ENCODE peak calls at places on chromosomes 12 and 14, in seven cellular contexts. T, I, U, J, E, D and X are unnamed samples.
A peak's percentile ranks its signal among the peaks of the same experiment; 100 is the strongest.

GRCh38 chr12:132153501-132154340 is 9.5 kb downstream of the NOC4L start:
- DNase-seq in U (peak; percentile 64), E (peak; percentile 95), J (peak; percentile 82), D (no peak), T (no peak), I (peak; percentile 93), X (peak; percentile 72)

GRCh38 chr12:51823875-51824565 is 24.5 kb downstream of the FIGNL2 start:
- DNase-seq in T (no peak), D (peak; percentile 59), I (peak; percentile 86), E (peak; percentile 66), J (peak; percentile 85), U (peak; percentile 69), X (peak; percentile 42)

GRCh38 chr14:68906439-68906838 is 72.7 kb downstream of the ACTN1 start:
- DNase-seq in U (no peak), T (no peak), I (no peak), J (no peak), E (no peak), D (no peak), X (no peak)

GRCh38 chr12:51924551-51925399 is 17.5 kb downstream of the ACVRL1 start:
- DNase-seq in U (no peak), J (no peak), I (no peak), E (no peak), D (no peak), T (no peak), X (no peak)

GRCh38 chr12:28884861-28885260 is 264.2 kb upstream of the FAR2 start:
- DNase-seq in E (peak; percentile 3), I (no peak), U (no peak), T (no peak), D (no peak), J (no peak), X (no peak)

GRCh38 chr12:53483225-53483978 is 15.9 kb downstream of the MAP3K12 start:
- DNase-seq in I (peak; percentile 37), J (no peak), T (no peak), D (no peak), E (no peak), U (no peak), X (no peak)

GRCh38 chr12:55996715-55997534 is at the start of gene SUOX:
- DNase-seq in E (peak; percentile 96), U (peak; percentile 98), T (peak; percentile 87), D (peak; percentile 93), J (peak; percentile 96), I (peak; percentile 99), X (peak; percentile 88)

GRCh38 chr12:31491819-31492598 is 98.9 kb downstream of the DENND5B start:
- DNase-seq in U (no peak), E (no peak), T (peak; percentile 77), D (peak; percentile 93), I (peak; percentile 31), J (peak; percentile 77), X (no peak)

GRCh38 chr12:32533971-32534590 is 134.7 kb downstream of the FGD4 start:
- DNase-seq in U (peak; percentile 4), D (peak; percentile 1), E (peak; percentile 36), T (peak; percentile 5), J (peak; percentile 84), I (peak; percentile 52), X (peak; percentile 66)

GRCh38 chr14:36279306-36280244 is 40.9 kb downstream of the MBIP start:
- DNase-seq in E (no peak), D (no peak), U (no peak), I (peak; percentile 68), T (no peak), J (no peak), X (no peak)

GRCh38 chr12:3336606-3337311 is 154.2 kb upstream of the PRMT8 start:
- DNase-seq in D (peak; percentile 86), E (peak; percentile 50), J (no peak), U (no peak), T (no peak), I (no peak), X (no peak)

GRCh38 chr12:47249719-47250506 is 170.2 kb upstream of the AMIGO2 start:
- DNase-seq in U (peak; percentile 88), J (peak; percentile 49), I (no peak), T (no peak), D (no peak), E (no peak), X (no peak)

GRCh38 chr14:99703381-99703780 is 19.3 kb downstream of the CYP46A1 start:
- DNase-seq in D (no peak), E (no peak), U (no peak), I (no peak), T (no peak), J (no peak), X (no peak)

GRCh38 chr12:80056845-80057244 is 42.5 kb upstream of the OTOGL start:
- DNase-seq in E (no peak), J (no peak), D (no peak), T (no peak), I (no peak), U (no peak), X (no peak)

GRCh38 chr12:48973992-48974673 is 2.6 kb upstream of the WNT10B start:
- DNase-seq in I (peak; percentile 81), U (peak; percentile 72), E (peak; percentile 81), J (peak; percentile 56), D (no peak), T (no peak), X (no peak)

GRCh38 chr12:78447373-78447772 is 417.2 kb upstream of the SYT1 start:
- DNase-seq in E (no peak), J (no peak), I (peak; percentile 16), D (no peak), T (no peak), U (no peak), X (no peak)

GRCh38 chr12:54011665-54012532 is 3.1 kb downstream of the HOXC8 start:
- DNase-seq in T (no peak), U (peak; percentile 55), D (no peak), E (no peak), I (peak; percentile 75), J (no peak), X (no peak)

GRCh38 chr12:99066726-99067125 is 421.6 kb downstream of the APAF1 start:
- DNase-seq in I (no peak), E (no peak), U (no peak), T (no peak), J (no peak), D (no peak), X (no peak)

GRCh38 chr14:60357551-60357930 is 108.5 kb downstream of the PPM1A start:
- DNase-seq in J (no peak), D (no peak), I (no peak), E (peak; percentile 11), U (no peak), T (no peak), X (no peak)
- TF ChIP-seq REST in J (no peak), D (no peak), I (no peak), E (no peak), U (no peak), T (no peak), X (no peak)

GRCh38 chr14:106308839-106309389 is 782.5 kb downstream of the TMEM121 start:
- DNase-seq in J (peak; percentile 74), U (peak; percentile 65), I (peak; percentile 64), D (no peak), T (peak; percentile 74), E (peak; percentile 47), X (peak; percentile 80)
- H3K4me3 ChIP-seq in J (no peak overlapping the region), U (no peak overlapping the region), I (no peak overlapping the region), D (no peak overlapping the region), T (no peak overlapping the region), E (no peak overlapping the region), X (no peak overlapping the region)

GRCh38 chr12:97923546-97923945 is 460.9 kb downstream of the RMST start:
- DNase-seq in D (no peak), J (no peak), U (no peak), T (no peak), E (no peak), I (no peak), X (no peak)

GRCh38 chr12:97927991-97928390 is 465.4 kb downstream of the RMST start:
- DNase-seq in I (no peak), T (no peak), E (no peak), J (no peak), U (no peak), D (no peak), X (no peak)

GRCh38 chr12:97924122-97924521 is 461.5 kb downstream of the RMST start:
- DNase-seq in T (no peak), E (no peak), U (no peak), D (no peak), J (no peak), I (no peak), X (no peak)

DNA sequence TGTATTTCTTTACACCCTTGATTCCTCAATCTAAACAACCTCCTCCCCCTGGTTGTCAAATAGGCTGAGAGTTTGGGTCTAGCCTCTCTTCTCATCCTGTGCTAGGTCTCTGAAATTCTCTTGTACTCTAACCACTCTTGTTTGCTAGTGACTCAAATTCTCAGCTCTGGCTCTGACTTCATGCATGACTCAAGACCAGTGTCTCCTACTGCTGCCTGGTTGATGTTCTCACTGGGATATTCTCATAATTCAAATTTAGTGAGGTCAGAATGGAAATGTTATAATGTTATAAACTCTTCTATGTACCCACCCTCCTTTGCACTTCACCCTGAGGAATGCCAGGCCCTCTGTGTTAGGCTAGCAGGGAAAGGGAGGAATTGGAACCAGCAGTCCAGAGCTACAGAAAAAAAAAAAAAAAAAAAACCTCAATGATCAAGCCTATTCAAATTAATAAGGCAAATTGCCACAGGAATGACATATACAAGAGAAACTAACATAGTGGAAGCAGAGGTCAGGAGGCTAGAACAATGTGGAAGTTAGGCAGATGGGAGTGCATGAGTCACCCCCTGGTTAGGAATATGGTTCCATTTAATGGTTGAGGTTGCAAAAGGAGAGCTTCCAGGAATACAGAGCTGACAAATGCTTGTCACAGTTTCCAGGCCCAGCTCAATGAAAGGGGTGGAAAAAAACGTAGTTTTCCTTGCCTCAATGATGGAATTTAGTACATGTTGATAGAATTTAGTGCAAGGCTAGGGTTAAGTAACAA is 459.5 kb downstream of the RMST start:
- DNase-seq in J (no peak), E (no peak), U (no peak), I (no peak), D (no peak), T (no peak), X (no peak)
- TF ChIP-seq REST in J (no peak), E (no peak), U (no peak), I (no peak), D (no peak), T (no peak), X (no peak)

GRCh38 chr12:58916891-58917570 is 3.3 kb downstream of the LRIG3 start:
- DNase-seq in I (no peak), J (no peak), D (no peak), T (no peak), E (no peak), U (no peak), X (no peak)

GRCh38 chr12:58920102-58920955 is at the start of gene LRIG3:
- DNase-seq in J (peak; percentile 90), U (peak; percentile 16), I (peak; percentile 89), D (peak; percentile 59), E (peak; percentile 65), T (peak; percentile 41), X (peak; percentile 14)

GRCh38 chr12:58917699-58918334 is 2.5 kb downstream of the LRIG3 start:
- DNase-seq in J (no peak), T (no peak), U (no peak), E (no peak), D (no peak), I (no peak), X (no peak)

GRCh38 chr12:58919271-58920101 is 818 bp downstream of the LRIG3 start:
- DNase-seq in E (no peak), J (peak; percentile 41), D (no peak), I (peak; percentile 38), U (no peak), T (peak; percentile 33), X (no peak)

DNA sequence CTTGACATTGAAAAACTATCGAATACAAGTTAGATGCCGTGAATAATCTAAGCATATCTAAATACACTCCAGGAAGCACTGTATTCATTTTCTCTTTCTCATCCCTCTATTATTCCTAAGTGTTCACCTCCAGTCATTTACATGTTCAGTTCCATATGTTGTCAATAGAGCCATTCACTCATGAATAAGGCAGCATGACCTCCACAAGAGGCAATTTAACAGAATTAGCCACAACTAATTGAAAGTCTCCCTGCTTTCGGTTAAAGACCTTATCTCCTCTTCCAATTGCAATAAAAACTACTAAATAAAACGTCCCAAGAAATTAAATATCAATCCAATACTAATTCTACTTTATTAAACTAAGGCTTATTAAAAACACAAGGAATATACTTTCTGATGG is 1.8 kb downstream of the LRIG3 start:
- DNase-seq in D (no peak), U (no peak), E (no peak), I (no peak), T (no peak), J (no peak), X (no peak)
- H3K4me3 ChIP-seq in D (peak overlapping the region; percentile 68), U (no peak overlapping the region), E (no peak overlapping the region), I (peak overlapping the region; percentile 77), T (peak overlapping the region; percentile 96), J (peak overlapping the region; percentile 68), X (no peak overlapping the region)